ENCODE peak calls at places on chromosomes 5 and 9, in ten cellular contexts. N is progenitor cell of endocrine pancreas, D is mesothelial cell of epicardium, O is suprapubic skin, C is WTC11, B is upper lobe of right lung, L is GM10248, R is tibial nerve, T is PC-3, S is Calu3. P is an unnamed sample.

GRCh38 chr5:7753596-7753995 is 97.3 kb downstream of the CFAP90 start:
- DNase-seq in R (no peak), O (no peak), N (no peak), B (no peak), S (no peak), C (no peak), T (no peak), L (no peak), D (no peak), P (no peak)

GRCh38 chr9:33167949-33168535 is 906 bp upstream of the B4GALT1 start:
- DNase-seq in L (no peak), S (no peak), R (no peak), D (peak), O (no peak), N (no peak), C (no peak), T (no peak), B (no peak), P (peak)

GRCh38 chr5:10525124-10525495 is 38.8 kb upstream of the ANKRD33B start:
- DNase-seq in C (no peak), N (no peak), T (no peak), S (no peak), R (no peak), B (no peak), L (no peak), D (no peak), O (no peak), P (no peak)

GRCh38 chr5:1189269-1189668 is 12.1 kb upstream of the SLC6A19 start:
- DNase-seq in L (no peak), N (no peak), O (no peak), S (no peak), R (no peak), T (no peak), B (no peak), C (no peak), D (no peak), P (no peak)

GRCh38 chr9:91193658-91194391 is 167.9 kb downstream of the AUH start:
- DNase-seq in L (peak), B (peak), T (peak), C (peak), D (peak), R (peak), N (peak), O (peak), S (peak), P (peak)

GRCh38 chr5:103523319-103523718 is 39.3 kb downstream of the NUDT12 start:
- DNase-seq in O (no peak), B (no peak), T (peak), N (no peak), D (no peak), S (peak), L (no peak), C (no peak), R (no peak), P (no peak)

GRCh38 chr9:110545705-110546104 is 33.8 kb downstream of the SVEP1 start:
- DNase-seq in D (no peak), B (no peak), T (peak), R (no peak), S (no peak), N (no peak), C (no peak), O (no peak), L (no peak), P (no peak)

GRCh38 chr9:38214441-38214840 is 145.4 kb upstream of the SHB start:
- DNase-seq in N (no peak), T (no peak), L (no peak), C (peak), O (no peak), R (no peak), D (no peak), B (no peak), S (no peak), P (no peak)

GRCh38 chr5:33257807-33258491 is 182.8 kb upstream of the TARS1 start:
- DNase-seq in D (no peak), R (no peak), L (no peak), B (no peak), N (no peak), T (peak), C (no peak), S (no peak), O (no peak), P (no peak)

GRCh38 chr9:33785914-33786313 is 9.4 kb upstream of the PRSS3 start:
- DNase-seq in B (no peak), O (no peak), T (no peak), L (no peak), C (no peak), N (no peak), S (no peak), D (no peak), R (no peak), P (no peak)

GRCh38 chr5:169183581-169183980 is 117.4 kb downstream of the SLIT3 start:
- DNase-seq in T (no peak), R (no peak), D (no peak), C (no peak), L (no peak), N (no peak), S (no peak), O (no peak), B (no peak), P (no peak)

GRCh38 chr9:131625848-131626670 is 80.7 kb downstream of the PRRT1B start:
- DNase-seq in B (no peak), C (no peak), N (no peak), R (no peak), D (no peak), T (no peak), O (no peak), S (no peak), L (no peak), P (no peak)

GRCh38 chr9:33202552-33203300 is 35.6 kb upstream of the B4GALT1 start:
- DNase-seq in T (no peak), S (no peak), C (no peak), R (peak), L (peak), D (no peak), O (no peak), N (no peak), B (no peak), P (peak)

GRCh38 chr5:157290156-157290980 is 24.4 kb downstream of the CYFIP2 start:
- DNase-seq in B (no peak), R (no peak), N (no peak), L (no peak), O (no peak), C (no peak), D (no peak), T (peak), S (peak), P (no peak)

GRCh38 chr5:140823475-140823874 is 2.1 kb downstream of the PCDHA5 start:
- DNase-seq in T (no peak), C (no peak), N (no peak), L (no peak), D (no peak), R (no peak), S (no peak), B (no peak), O (no peak), P (no peak)

GRCh38 chr9:107600060-107600573 is 110.5 kb upstream of the KLF4 start:
- DNase-seq in B (no peak), D (no peak), T (no peak), C (no peak), S (no peak), R (peak), L (no peak), O (no peak), N (no peak), P (no peak)

GRCh38 chr9:10447036-10447435 is 165.8 kb downstream of the PTPRD start:
- DNase-seq in S (no peak), B (no peak), T (no peak), D (no peak), L (no peak), R (no peak), O (no peak), C (no peak), N (no peak), P (no peak)

GRCh38 chr9:101711330-101711941 is 27.0 kb downstream of the GRIN3A start:
- DNase-seq in D (no peak), B (no peak), N (no peak), O (no peak), S (peak), L (peak), T (peak), C (peak), R (no peak), P (no peak)

GRCh38 chr5:124790895-124791732 is 44.7 kb upstream of the ZNF608 start:
- DNase-seq in C (no peak), N (no peak), D (no peak), L (no peak), T (peak), S (no peak), B (no peak), R (no peak), O (no peak), P (no peak)

GRCh38 chr5:97163360-97163764 is 19.7 kb downstream of the RIOK2 start:
- DNase-seq in O (no peak), R (no peak), S (no peak), N (no peak), L (no peak), B (no peak), T (peak), D (no peak), C (no peak), P (no peak)

GRCh38 chr5:176178789-176179188 is 59.4 kb upstream of the SIMC1 start:
- DNase-seq in N (no peak), L (no peak), S (peak), R (no peak), O (no peak), D (no peak), B (no peak), T (no peak), C (no peak), P (no peak)

GRCh38 chr5:95382843-95383242 is 8.3 kb upstream of the FAM81B start:
- DNase-seq in N (no peak), B (no peak), C (no peak), L (no peak), S (no peak), R (no peak), D (no peak), O (no peak), T (no peak), P (no peak)

GRCh38 chr5:150106669-150107068 is 20.3 kb upstream of the CSF1R start:
- DNase-seq in L (peak), C (no peak), S (no peak), B (no peak), O (no peak), R (no peak), N (no peak), T (no peak), D (no peak), P (no peak)

GRCh38 chr9:97954550-97954989 is 16.6 kb upstream of the HEMGN start:
- DNase-seq in C (peak), S (peak), D (no peak), R (peak), L (peak), B (no peak), O (no peak), N (peak), T (peak), P (no peak)

DNA sequence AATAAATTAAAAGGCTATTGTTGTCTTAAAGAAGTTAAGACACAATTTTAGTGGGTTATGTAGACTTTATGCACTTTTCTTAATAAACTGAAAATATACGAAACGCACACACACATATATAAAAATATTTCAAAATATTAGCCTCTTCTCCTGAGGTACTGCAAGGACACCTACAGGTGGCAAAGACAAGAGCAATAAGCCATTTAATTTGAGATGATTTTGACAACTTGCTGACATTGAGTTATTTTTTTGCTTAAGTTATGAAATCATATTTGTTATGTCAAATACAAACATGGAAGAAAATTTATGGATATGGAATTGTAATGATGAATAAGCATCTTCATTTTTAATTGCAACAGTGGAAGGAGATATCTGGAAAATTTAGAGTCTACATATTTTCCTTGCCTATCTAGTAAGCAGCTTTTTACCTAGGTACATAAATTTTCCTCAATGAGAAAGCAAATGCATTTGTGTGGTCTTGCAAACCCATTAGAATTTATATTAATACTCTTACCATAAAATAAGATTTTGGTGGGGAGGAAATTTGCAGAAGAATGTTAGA is 301.6 kb downstream of the ISL1 start:
- DNase-seq in S (no peak), B (no peak), R (no peak), O (no peak), C (no peak), N (no peak), T (peak), D (no peak), L (no peak), P (no peak)
- TF ChIP-seq CTCF in S (peak), B (no peak), R (no peak), O (peak), C (no peak), N (no peak), T (peak), D (no peak), L (no peak), P (no peak)

GRCh38 chr9:88811511-88811910 is 179.8 kb upstream of the S1PR3 start:
- DNase-seq in T (no peak), B (no peak), D (no peak), L (no peak), O (no peak), S (no peak), C (no peak), N (no peak), R (no peak), P (no peak)

GRCh38 chr9:88810826-88811225 is 180.4 kb upstream of the S1PR3 start:
- DNase-seq in T (no peak), S (no peak), O (no peak), D (no peak), R (no peak), B (no peak), C (no peak), N (no peak), L (no peak), P (no peak)

GRCh38 chr9:88814521-88815101 is 176.7 kb upstream of the S1PR3 start:
- DNase-seq in N (no peak), R (no peak), S (no peak), T (no peak), D (no peak), B (no peak), O (no peak), L (no peak), C (no peak), P (no peak)

GRCh38 chr9:88813810-88814209 is 177.5 kb upstream of the S1PR3 start:
- DNase-seq in R (no peak), T (no peak), S (no peak), O (no peak), C (no peak), L (no peak), N (no peak), D (no peak), B (no peak), P (no peak)

DNA sequence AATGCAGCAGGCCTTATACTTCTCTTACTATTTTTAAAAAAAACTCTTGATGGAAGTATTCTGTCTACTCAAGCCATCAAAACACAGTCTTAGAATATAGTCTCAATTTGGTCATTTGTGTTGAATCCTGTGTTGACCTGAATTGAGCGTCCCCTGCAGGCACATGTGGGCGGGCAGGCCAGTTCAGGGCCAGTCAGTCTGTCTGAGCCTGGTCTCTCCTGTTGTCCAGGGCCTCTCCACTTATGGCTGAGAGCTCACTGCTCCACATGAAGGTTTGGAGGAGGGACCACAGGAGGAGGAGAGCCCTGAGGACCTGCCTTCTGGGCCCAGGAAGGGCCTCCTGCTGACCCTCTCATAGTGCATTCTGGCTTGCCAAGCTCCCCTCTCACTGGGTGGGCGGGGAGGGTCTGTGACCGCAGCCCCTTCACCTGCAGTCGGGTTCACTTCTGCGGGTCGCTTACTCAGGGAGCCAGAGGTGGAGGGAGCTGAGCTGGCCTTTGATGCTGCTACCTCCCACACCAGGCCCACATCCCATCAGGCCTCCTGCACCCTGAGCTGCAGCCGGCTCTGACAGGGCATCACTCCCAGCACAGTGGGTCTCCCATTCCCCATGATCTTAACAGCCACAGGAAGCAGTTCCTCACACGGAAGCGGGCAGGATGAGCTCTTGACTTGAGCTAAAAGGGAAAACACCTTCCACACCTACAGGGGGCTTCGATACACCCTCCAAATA is 178.2 kb upstream of the S1PR3 start:
- DNase-seq in D (no peak), T (no peak), C (no peak), N (no peak), L (no peak), O (no peak), R (no peak), B (no peak), S (no peak), P (no peak)
- TF ChIP-seq CTCF in D (no peak), T (no peak), C (no peak), N (no peak), L (no peak), O (no peak), R (no peak), B (no peak), S (no peak), P (no peak)

GRCh38 chr9:69118656-69119055 is 55.4 kb upstream of the TJP2 start:
- DNase-seq in N (no peak), S (no peak), D (no peak), O (no peak), B (no peak), R (no peak), L (no peak), T (no peak), C (no peak), P (no peak)

GRCh38 chr9:69121155-69122085 is 52.7 kb upstream of the TJP2 start:
- DNase-seq in D (peak), O (peak), N (peak), R (no peak), L (peak), S (peak), T (peak), B (peak), C (peak), P (peak)

GRCh38 chr9:69120380-69121154 is 53.5 kb upstream of the TJP2 start:
- DNase-seq in N (peak), D (peak), L (peak), T (peak), B (peak), R (no peak), C (peak), S (peak), O (peak), P (no peak)

GRCh38 chr9:69115621-69116020 is 58.5 kb upstream of the TJP2 start:
- DNase-seq in L (no peak), D (no peak), R (no peak), C (no peak), O (no peak), B (no peak), T (peak), N (no peak), S (no peak), P (no peak)
- TF ChIP-seq CTCF in L (no peak), D (no peak), R (no peak), C (no peak), O (no peak), B (no peak), T (no peak), N (no peak), S (no peak), P (no peak)

GRCh38 chr9:6566409-6567139 is 79.0 kb downstream of the GLDC start:
- DNase-seq in T (peak), N (no peak), O (no peak), C (no peak), S (peak), L (peak), B (no peak), D (no peak), R (no peak), P (no peak)
- TF ChIP-seq CTCF in T (no peak), N (no peak), O (no peak), C (no peak), S (no peak), L (no peak), B (no peak), D (no peak), R (no peak), P (no peak)

GRCh38 chr5:142145106-142145900 is 36.7 kb downstream of the NDFIP1 start:
- DNase-seq in O (no peak), D (peak), R (peak), L (peak), T (peak), S (peak), C (peak), N (peak), B (no peak), P (peak)
- TF ChIP-seq CTCF in O (peak), D (peak), R (peak), L (peak), T (peak), S (peak), C (no peak), N (peak), B (peak), P (peak)

GRCh38 chr5:42426036-42426435 is 2.8 kb downstream of the GHR start:
- DNase-seq in N (no peak), C (no peak), L (no peak), T (no peak), O (no peak), B (no peak), D (no peak), S (no peak), R (no peak), P (no peak)

GRCh38 chr5:42419294-42419693 is 3.9 kb upstream of the GHR start:
- DNase-seq in N (no peak), L (no peak), O (no peak), R (no peak), T (no peak), D (no peak), C (no peak), B (no peak), S (no peak), P (no peak)

GRCh38 chr5:42423285-42424152 is at the start of gene GHR:
- DNase-seq in T (peak), L (peak), D (peak), R (peak), O (peak), S (peak), N (peak), B (peak), C (peak), P (no peak)
- TF ChIP-seq CTCF in T (peak), L (peak), D (peak), R (peak), O (peak), S (peak), N (peak), B (peak), C (peak), P (no peak)

DNA sequence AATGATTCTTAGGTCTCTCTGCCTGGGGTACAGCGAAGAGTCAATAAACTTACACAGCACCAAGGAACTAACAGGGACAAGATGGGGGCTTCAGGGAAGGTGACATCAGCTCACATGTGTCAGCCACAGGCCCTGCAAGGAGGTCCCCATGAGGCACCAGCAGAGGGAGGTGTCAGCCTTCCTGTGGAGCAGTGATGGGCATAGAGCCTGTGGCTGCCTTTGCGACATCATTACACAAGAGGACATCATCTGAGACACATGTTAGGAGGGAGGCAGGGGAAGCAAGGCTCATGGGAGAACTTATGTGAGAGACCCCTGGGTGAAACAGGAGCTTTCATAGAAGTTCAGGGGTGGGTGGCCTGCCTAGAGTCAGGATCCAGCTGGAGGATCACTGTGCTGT is 389.6 kb downstream of the SEMA5A start:
- DNase-seq in B (no peak), N (no peak), O (peak), C (peak), T (peak), L (peak), R (peak), S (peak), D (no peak), P (no peak)
- TF ChIP-seq CTCF in B (no peak), N (peak), O (no peak), C (no peak), T (peak), L (peak), R (peak), S (no peak), D (peak), P (no peak)

GRCh38 chr5:177494356-177495195 is 2.8 kb downstream of the PDLIM7 start:
- DNase-seq in L (peak), R (peak), B (peak), D (peak), C (peak), O (no peak), S (peak), T (peak), N (no peak), P (no peak)
- TF ChIP-seq CTCF in L (peak), R (no peak), B (peak), D (no peak), C (no peak), O (no peak), S (peak), T (peak), N (peak), P (no peak)

GRCh38 chr5:108748010-108748353 is 285 bp downstream of the FER start:
- DNase-seq in L (no peak), C (no peak), N (no peak), T (no peak), S (no peak), B (no peak), O (no peak), D (no peak), R (peak), P (no peak)

GRCh38 chr5:108748354-108749129 is 845 bp downstream of the FER start:
- DNase-seq in B (peak), C (peak), D (peak), R (peak), O (peak), T (peak), S (peak), L (peak), N (peak), P (peak)

GRCh38 chr5:108753331-108753730 is 5.6 kb downstream of the FER start:
- DNase-seq in R (no peak), L (no peak), T (peak), S (no peak), B (no peak), N (no peak), C (no peak), D (no peak), O (no peak), P (no peak)

GRCh38 chr5:108747111-108748009 is at the start of gene FER:
- DNase-seq in T (peak), D (no peak), N (no peak), S (peak), R (peak), L (peak), O (no peak), C (no peak), B (no peak), P (peak)

GRCh38 chr5:108749130-108749861 is 1.6 kb downstream of the FER start:
- DNase-seq in N (peak), S (peak), L (peak), D (peak), R (no peak), T (no peak), B (no peak), C (no peak), O (peak), P (no peak)
- TF ChIP-seq CTCF in N (no peak), S (no peak), L (no peak), D (no peak), R (no peak), T (peak), B (no peak), C (no peak), O (no peak), P (no peak)

P was measured in natural killer cell.